ENCODE peak calls at places on chromosomes 12 and 14, in five cellular contexts. G is H1, V is GM12878, N is GM12891, R is HepG2. H is an unnamed sample.

GRCh38 chr12:30973830-30974229 is 47.3 kb downstream of the TSPAN11 start:
- DNase-seq in G (no peak), V (no peak), N (no peak), R (no peak), H (no peak)

GRCh38 chr14:101586531-101587402 is 25.5 kb downstream of the DIO3 start:
- DNase-seq in G (no peak), V (no peak), N (no peak), R (no peak), H (no peak)

GRCh38 chr14:61280092-61280525 is 1.0 kb downstream of the TMEM30B start:
- DNase-seq in G (no peak), V (no peak), N (no peak), R (no peak), H (no peak)

GRCh38 chr12:3229577-3229976 is 152.4 kb downstream of the TSPAN9 start:
- DNase-seq in G (no peak), V (no peak), N (no peak), R (no peak), H (no peak)

GRCh38 chr12:132003846-132004245 is 54.1 kb downstream of the EP400 start:
- DNase-seq in G (no peak), V (no peak), N (no peak), R (no peak), H (no peak)

GRCh38 chr12:69935651-69936100 is 110.6 kb downstream of the MYRFL start:
- DNase-seq in G (no peak), V (no peak), N (no peak), R (no peak), H (no peak)

GRCh38 chr14:60681271-60681670 is 32.0 kb upstream of the SIX1 start:
- DNase-seq in G (no peak), V (no peak), N (no peak), R (no peak), H (no peak)

GRCh38 chr12:49298160-49298559 is 3.2 kb downstream of the PRPH start:
- DNase-seq in G (no peak), V (no peak), N (no peak), R (no peak), H (no peak)

GRCh38 chr12:52215587-52216031 is 17.4 kb upstream of the KRT7 start:
- DNase-seq in G (no peak), V (no peak), N (no peak), R (peak), H (no peak)

GRCh38 chr12:85468356-85469157 is 188.5 kb downstream of the ALX1 start:
- DNase-seq in G (no peak), V (peak), N (no peak), R (peak), H (no peak)

DNA sequence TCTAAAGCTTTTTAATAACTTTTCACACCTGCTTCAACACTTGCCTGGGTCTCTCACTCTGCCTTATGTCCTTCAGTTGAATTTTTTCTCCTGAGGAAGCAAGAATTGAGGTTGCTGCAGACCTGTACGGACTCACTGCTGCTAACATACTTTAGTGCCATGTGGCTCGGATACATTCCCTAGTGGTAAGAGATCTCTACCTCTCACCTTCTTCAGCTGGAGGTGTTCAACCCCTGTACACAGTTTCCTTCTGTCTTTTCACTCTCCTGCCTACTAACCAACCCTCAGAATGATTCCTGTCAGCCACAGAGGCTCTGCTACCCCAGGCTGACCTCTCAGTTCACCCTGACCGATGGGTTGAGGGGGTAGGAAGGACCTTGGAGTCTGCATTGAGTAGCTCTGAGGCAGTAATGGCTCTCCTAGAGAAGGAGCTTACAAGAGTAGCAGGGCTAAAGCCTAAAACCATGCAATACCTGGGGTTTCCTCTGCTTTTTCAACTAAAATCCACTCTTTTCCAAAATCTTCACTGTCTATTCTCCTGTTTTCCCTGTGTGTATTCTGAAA is 14.2 kb upstream of the DHRS2 start:
- DNase-seq in G (no peak), V (no peak), N (no peak), R (no peak), H (no peak)
- TF ChIP-seq POLR2A in G (no peak), V (no peak), N (no peak), R (no peak), H (no peak)

DNA sequence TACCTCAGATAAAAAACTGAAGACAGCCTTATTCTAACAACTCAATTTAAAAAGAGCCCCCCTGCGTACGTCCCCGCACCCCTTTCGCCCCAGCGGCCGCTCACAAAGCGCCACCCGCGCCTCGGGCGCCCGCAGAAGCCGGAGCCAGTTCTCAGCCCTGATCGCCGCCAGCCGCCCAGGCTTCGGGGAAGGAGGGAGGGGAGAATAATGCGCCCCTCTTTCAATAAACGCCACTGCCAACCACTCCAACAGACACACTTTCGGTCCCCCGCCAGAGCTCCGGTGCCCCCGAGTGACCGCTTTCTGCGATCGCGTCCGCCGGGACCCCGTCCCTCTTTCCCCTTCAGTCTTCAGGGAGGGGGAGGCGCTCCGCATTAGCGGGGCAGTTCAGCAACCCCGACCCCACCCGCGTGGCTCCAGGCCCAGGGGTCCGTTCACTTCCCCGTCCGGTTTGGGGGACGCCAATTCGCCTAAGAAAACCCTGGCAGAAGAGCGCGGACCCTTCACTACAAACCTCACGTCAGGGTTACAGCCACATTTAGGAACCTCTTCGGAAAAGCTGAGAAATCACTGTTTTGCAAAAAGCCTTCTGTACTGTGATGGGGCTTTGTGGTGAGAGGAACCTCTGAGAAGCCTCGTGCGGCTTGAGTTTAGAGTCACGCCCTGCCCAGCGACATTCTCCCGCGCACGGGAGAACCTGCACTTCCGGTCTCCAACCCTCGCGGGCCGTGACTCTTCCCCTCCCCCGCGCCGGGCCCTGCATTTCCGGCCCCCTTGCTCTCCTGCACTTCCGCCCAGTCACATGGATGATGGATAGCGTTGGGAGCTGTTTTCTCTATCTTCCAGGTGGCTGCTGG is 18.7 kb downstream of the FOXG1 start:
- DNase-seq in G (no peak), V (no peak), N (peak), R (no peak), H (no peak)
- TF ChIP-seq POLR2AphosphoS5 in G (no peak), V (no peak), N (peak), R (no peak), H (no peak)

GRCh38 chr14:97644365-97644764 is 847.2 kb downstream of the VRK1 start:
- DNase-seq in G (no peak), V (no peak), N (no peak), R (no peak), H (no peak)

GRCh38 chr14:97638864-97639263 is 841.7 kb downstream of the VRK1 start:
- DNase-seq in G (no peak), V (no peak), N (no peak), R (no peak), H (no peak)

GRCh38 chr14:97642631-97643030 is 845.4 kb downstream of the VRK1 start:
- DNase-seq in G (no peak), V (no peak), N (no peak), R (no peak), H (no peak)

GRCh38 chr14:97641827-97642226 is 844.6 kb downstream of the VRK1 start:
- DNase-seq in G (no peak), V (no peak), N (no peak), R (no peak), H (no peak)

GRCh38 chr14:97640031-97640430 is 842.8 kb downstream of the VRK1 start:
- DNase-seq in G (no peak), V (no peak), N (no peak), R (no peak), H (no peak)
- TF ChIP-seq TAF1 in G (no peak), V (no peak), N (no peak), R (no peak), H (no peak)

GRCh38 chr12:38904932-38905479 is 385 bp downstream of the CPNE8 start:
- DNase-seq in G (no peak), V (peak), N (peak), R (peak), H (peak)
- TF ChIP-seq POLR2A in G (peak), V (peak), N (peak), R (no peak), H (no peak)

GRCh38 chr14:58239259-58240210 is 5.1 kb upstream of the PSMA3 start:
- DNase-seq in G (peak), V (peak), N (no peak), R (peak), H (no peak)
- TF ChIP-seq POLR2AphosphoS5 in G (no peak), V (no peak), N (no peak), R (no peak), H (no peak)

GRCh38 chr14:103522028-103522581 is 525 bp downstream of the CKB start:
- DNase-seq in G (no peak), V (no peak), N (no peak), R (no peak), H (no peak)
- TF ChIP-seq TAF1 in G (no peak), V (no peak), N (no peak), R (no peak), H (no peak)

GRCh38 chr12:108854453-108855283 is 2.7 kb downstream of the SSH1 start:
- DNase-seq in G (no peak), V (peak), N (no peak), R (no peak), H (no peak)
- TF ChIP-seq POLR2A in G (no peak), V (no peak), N (peak), R (no peak), H (no peak)

GRCh38 chr14:56055521-56055920 is 62.7 kb upstream of the PELI2 start:
- DNase-seq in G (no peak), V (no peak), N (no peak), R (no peak), H (no peak)
- TF ChIP-seq POLR2AphosphoS5 in G (no peak), V (no peak), N (no peak), R (no peak), H (no peak)

GRCh38 chr14:90611501-90611900 is 204.7 kb downstream of the TTC7B start:
- DNase-seq in G (no peak), V (no peak), N (no peak), R (no peak), H (no peak)

GRCh38 chr14:90611936-90612335 is 204.3 kb downstream of the TTC7B start:
- DNase-seq in G (no peak), V (no peak), N (no peak), R (no peak), H (no peak)

GRCh38 chr14:90613446-90613845 is 202.8 kb downstream of the TTC7B start:
- DNase-seq in G (no peak), V (no peak), N (no peak), R (no peak), H (no peak)

GRCh38 chr14:90613997-90614396 is 202.2 kb downstream of the TTC7B start:
- DNase-seq in G (no peak), V (no peak), N (no peak), R (no peak), H (no peak)

DNA sequence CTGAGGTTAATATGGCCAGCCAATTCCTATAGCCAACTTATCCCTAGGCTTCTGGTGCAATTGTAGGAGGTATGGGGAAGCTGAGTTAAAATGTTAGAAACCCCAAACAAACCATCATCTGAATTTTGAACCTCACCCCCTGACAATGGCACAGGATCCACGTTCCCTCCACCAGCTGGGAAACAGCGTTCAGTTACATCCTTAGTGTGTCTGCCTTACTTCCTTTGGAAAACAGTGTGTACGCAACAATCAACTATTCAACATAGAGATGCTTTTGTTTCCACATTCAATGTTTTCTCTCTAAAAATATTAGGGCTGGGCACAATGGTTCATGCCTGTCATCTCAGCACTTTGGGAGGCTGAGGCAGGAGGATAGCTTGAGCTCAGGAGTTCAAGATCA is 203.4 kb downstream of the TTC7B start:
- DNase-seq in G (no peak), V (no peak), N (no peak), R (no peak), H (no peak)
- TF ChIP-seq TAF1 in G (no peak), V (no peak), N (no peak), R (no peak), H (no peak)

GRCh38 chr14:67544590-67544989 is 11.5 kb downstream of the PLEKHH1 start:
- DNase-seq in G (no peak), V (no peak), N (no peak), R (no peak), H (no peak)

GRCh38 chr14:67539116-67539515 is 6.0 kb downstream of the PLEKHH1 start:
- DNase-seq in G (no peak), V (no peak), N (no peak), R (no peak), H (no peak)

GRCh38 chr14:67537736-67538135 is 4.6 kb downstream of the PLEKHH1 start:
- DNase-seq in G (no peak), V (no peak), N (no peak), R (no peak), H (no peak)

GRCh38 chr14:67538501-67538900 is 5.4 kb downstream of the PLEKHH1 start:
- DNase-seq in G (no peak), V (no peak), N (no peak), R (no peak), H (no peak)

DNA sequence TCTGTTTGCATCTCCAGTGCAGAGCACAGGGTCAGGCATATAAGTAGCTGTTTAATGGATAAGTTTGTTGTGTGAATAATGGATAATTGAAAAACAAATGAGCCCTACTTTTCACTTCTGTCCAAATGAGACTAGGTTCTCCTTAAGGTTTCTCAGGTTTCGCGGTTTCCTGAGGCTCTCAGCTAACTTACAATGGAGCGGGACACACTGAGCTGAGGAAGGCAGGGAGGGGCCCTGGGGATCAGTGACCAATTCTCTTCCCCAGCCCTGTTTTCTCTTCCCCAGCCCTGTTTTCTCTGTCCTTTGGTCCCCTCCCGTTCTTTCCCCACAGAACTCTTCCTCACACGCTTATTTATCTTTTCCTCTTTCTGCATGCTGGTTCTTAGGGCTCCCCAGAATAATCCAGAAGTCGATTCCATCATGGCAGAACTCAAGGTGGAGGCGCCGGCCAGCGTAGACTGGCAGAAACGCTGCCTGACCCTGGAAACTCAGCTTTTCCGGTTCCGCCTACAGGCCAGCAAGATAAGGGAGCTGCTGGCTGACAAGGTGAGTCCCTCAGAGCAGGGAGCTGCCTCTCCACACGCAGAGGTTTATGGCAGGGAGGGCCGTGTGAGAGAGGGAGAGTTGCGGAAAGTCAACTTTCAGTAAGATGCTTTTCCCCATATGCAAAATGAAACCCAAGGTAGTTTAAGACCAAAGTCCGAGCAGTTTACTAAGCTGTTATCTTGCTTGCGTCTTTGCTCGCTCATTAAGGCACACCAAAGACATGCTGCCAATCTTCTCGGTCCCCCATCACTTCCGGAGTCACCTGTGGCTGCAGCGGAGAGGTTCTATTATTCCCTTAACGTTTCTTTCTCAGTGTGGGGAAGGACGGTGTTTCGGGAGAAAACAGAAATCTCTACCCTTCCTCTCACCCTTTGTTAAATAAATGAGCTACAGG is 8.6 kb downstream of the PLEKHH1 start:
- DNase-seq in G (no peak), V (no peak), N (no peak), R (no peak), H (no peak)
- TF ChIP-seq POLR2A in G (peak), V (peak), N (no peak), R (no peak), H (no peak)